ENCODE peak calls at places on chromosomes 5 and 9, in four cellular contexts. Y is right lobe of liver, F is sigmoid colon, O is left ventricle myocardium inferior. U is an unnamed sample. For H3K9me3, the result is how much of the 10 kb centered on the place peaks cover.

GRCh38 chr9:17005085-17005484 is 129.8 kb upstream of the CNTLN start:
- DNase-seq in Y (peak), O (peak), F (peak), U (no peak)

GRCh38 chr5:121171361-121171760 is 680.3 kb upstream of the FTMT start:
- DNase-seq in F (no peak), Y (no peak), O (no peak), U (no peak)

GRCh38 chr9:36584626-36585460 is 12.1 kb downstream of the MELK start:
- DNase-seq in Y (no peak), F (no peak), O (no peak), U (no peak)

GRCh38 chr9:8053501-8053900 is 253.9 kb upstream of the DMAC1 start:
- DNase-seq in Y (no peak), O (no peak), F (peak), U (no peak)

GRCh38 chr5:147234825-147235635 is at the start of gene STK32A:
- DNase-seq in O (peak), F (peak), Y (peak), U (no peak)

GRCh38 chr5:139774980-139775654 is 20.5 kb upstream of the PSD2 start:
- DNase-seq in F (peak), O (peak), Y (peak), U (peak)

GRCh38 chr9:33676746-33677505 is 118.4 kb upstream of the PRSS3 start:
- DNase-seq in Y (peak), F (peak), O (peak), U (peak)

GRCh38 chr5:172573986-172574844 is 66.8 kb upstream of the NEURL1B start:
- DNase-seq in F (no peak), O (peak), Y (no peak), U (no peak)

GRCh38 chr9:33117306-33117705 is 40.8 kb upstream of the SMU1 start:
- DNase-seq in O (no peak), F (no peak), Y (no peak), U (no peak)

GRCh38 chr9:15135167-15135792 is 171.7 kb downstream of the TTC39B start:
- DNase-seq in Y (no peak), F (peak), O (no peak), U (no peak)

GRCh38 chr5:55918097-55919035 is 67.2 kb downstream of the IL31RA start:
- DNase-seq in F (no peak), Y (no peak), O (no peak), U (no peak)

GRCh38 chr5:32506809-32507208 is 62.3 kb upstream of the ZFR start:
- DNase-seq in O (no peak), Y (no peak), F (peak), U (no peak)

GRCh38 chr9:107973451-107973850 is 483.9 kb upstream of the KLF4 start:
- DNase-seq in Y (no peak), O (no peak), F (no peak), U (no peak)

GRCh38 chr9:114366334-114367128 is 21.3 kb downstream of the AKNA start:
- DNase-seq in F (no peak), Y (no peak), O (no peak), U (no peak)

GRCh38 chr5:94027145-94027544 is 285.7 kb upstream of the POU5F2 start:
- DNase-seq in Y (no peak), O (no peak), F (no peak), U (no peak)

GRCh38 chr5:139828207-139828895 is 32.7 kb downstream of the PSD2 start:
- DNase-seq in O (no peak), F (peak), Y (no peak), U (no peak)

GRCh38 chr9:77589046-77589795 is 58.9 kb downstream of the GNA14 start:
- DNase-seq in F (no peak), Y (no peak), O (no peak), U (no peak)

GRCh38 chr5:82397741-82398320 is 119.7 kb upstream of the RPS23 start:
- DNase-seq in F (no peak), Y (no peak), O (no peak), U (no peak)

GRCh38 chr9:70490478-70490877 is 76.0 kb upstream of the KLF9 start:
- DNase-seq in F (no peak), O (no peak), Y (no peak), U (no peak)

GRCh38 chr5:98798371-98798770 is 24.9 kb downstream of the RGMB start:
- DNase-seq in Y (no peak), O (no peak), F (no peak), U (no peak)

GRCh38 chr5:123964916-123965315 is 452.9 kb downstream of the CSNK1G3 start:
- DNase-seq in O (no peak), Y (no peak), F (no peak), U (no peak)

GRCh38 chr9:136686794-136687711 is at the start of gene AGPAT2:
- DNase-seq in O (peak), Y (peak), F (peak), U (peak)

GRCh38 chr5:143108498-143109128 is 294.9 kb downstream of the NR3C1 start:
- DNase-seq in F (no peak), O (peak), Y (peak), U (no peak)

GRCh38 chr5:178160176-178160575 is 6.5 kb upstream of the NHP2 start:
- DNase-seq in F (no peak), O (no peak), Y (no peak), U (no peak)

GRCh38 chr5:180069589-180070247 is 1.8 kb downstream of the RNF130 start:
- DNase-seq in F (no peak), O (no peak), Y (no peak), U (no peak)

GRCh38 chr9:120256146-120256545 is 323.8 kb downstream of the CDK5RAP2 start:
- DNase-seq in F (no peak), Y (no peak), O (no peak), U (no peak)

GRCh38 chr9:35705372-35705771 is 15.6 kb upstream of the TPM2 start:
- DNase-seq in Y (no peak), O (no peak), F (peak), U (no peak)

GRCh38 chr5:59768204-59769040 is 125.1 kb downstream of the PDE4D start:
- DNase-seq in Y (peak), F (peak), O (peak), U (peak)

GRCh38 chr5:174996941-174997340 is 272.6 kb downstream of the MSX2 start:
- DNase-seq in F (no peak), Y (no peak), O (no peak), U (no peak)

GRCh38 chr5:126364206-126364902 is 58.9 kb upstream of the GRAMD2B start:
- DNase-seq in F (no peak), Y (no peak), O (no peak), U (no peak)

GRCh38 chr5:72244862-72245371 is 75.1 kb downstream of the MRPS27 start:
- DNase-seq in F (no peak), O (no peak), Y (no peak), U (no peak)

GRCh38 chr9:21801683-21802417 is 586 bp upstream of the MTAP start:
- DNase-seq in Y (peak), O (peak), F (peak), U (no peak)

GRCh38 chr9:20031836-20032235 is 243.0 kb upstream of the SLC24A2 start:
- DNase-seq in F (no peak), Y (no peak), O (no peak), U (no peak)

GRCh38 chr9:114958021-114958846 is 27.8 kb upstream of the TNFSF8 start:
- DNase-seq in Y (peak), F (peak), O (peak), U (no peak)

GRCh38 chr5:175809531-175810121 is 61.8 kb upstream of the CPLX2 start:
- DNase-seq in Y (no peak), F (no peak), O (no peak), U (no peak)

GRCh38 chr9:124780757-124781151 is 3.8 kb downstream of the OLFML2A start:
- DNase-seq in Y (no peak), F (peak), O (no peak), U (no peak)

GRCh38 chr5:165026971-165027370 is 1521.6 kb downstream of the MAT2B start:
- DNase-seq in O (no peak), F (no peak), Y (no peak), U (no peak)
- H3K9me3 ChIP-seq in O (under half), F (under half), Y (under half), U (under half)

GRCh38 chr5:173591300-173591622 is 25.2 kb downstream of the BOD1 start:
- DNase-seq in Y (no peak), F (no peak), O (no peak), U (no peak)

GRCh38 chr5:173590436-173591299 is 25.8 kb downstream of the BOD1 start:
- DNase-seq in O (peak), F (no peak), Y (no peak), U (no peak)

GRCh38 chr5:173595826-173596225 is 20.6 kb downstream of the BOD1 start:
- DNase-seq in F (no peak), Y (no peak), O (no peak), U (no peak)

GRCh38 chr5:173594061-173594460 is 22.4 kb downstream of the BOD1 start:
- DNase-seq in Y (no peak), F (no peak), O (no peak), U (no peak)

DNA sequence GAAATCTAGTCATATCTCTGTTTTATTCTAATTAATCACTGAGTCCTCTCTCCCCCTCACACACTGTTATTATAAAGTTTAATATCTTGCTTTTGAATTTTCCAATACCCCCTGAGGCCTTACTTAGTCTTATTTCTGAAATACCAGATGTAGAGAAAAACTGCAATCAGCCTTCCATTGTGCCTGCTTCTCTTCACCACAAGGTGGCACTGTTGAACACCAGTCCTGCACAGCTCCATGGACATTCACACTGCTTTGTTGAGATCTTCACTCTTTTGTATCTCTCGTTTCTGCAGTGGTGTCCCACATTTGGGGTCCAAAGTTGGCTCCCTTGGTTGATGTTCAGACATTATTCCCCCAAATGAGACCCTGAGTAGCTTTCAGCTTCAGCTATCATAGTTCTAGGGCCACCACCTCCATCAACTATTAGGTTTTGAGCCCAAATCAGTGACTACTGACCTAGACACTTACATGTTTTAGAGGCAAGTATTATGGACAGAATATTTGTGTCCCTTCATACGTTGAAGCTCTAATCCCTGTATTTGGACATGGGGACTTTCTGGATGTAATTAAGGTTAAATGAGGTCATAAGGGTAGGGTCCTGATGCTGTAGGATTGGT is 24.3 kb downstream of the BOD1 start:
- DNase-seq in Y (no peak), O (no peak), F (no peak), U (no peak)
- H3K9me3 ChIP-seq in Y (under half), O (under half), F (under half), U (under half)

GRCh38 chr5:141363952-141364660 is at the start of gene PCDHGA5:
- DNase-seq in F (no peak), O (no peak), Y (no peak), U (no peak)
- H3K9me3 ChIP-seq in F (half or more), O (half or more), Y (under half), U (under half)

GRCh38 chr5:5995819-5996218 is 382.5 kb downstream of the MED10 start:
- DNase-seq in Y (no peak), O (no peak), F (no peak), U (no peak)

GRCh38 chr5:6003040-6003825 is 375.1 kb downstream of the MED10 start:
- DNase-seq in Y (no peak), O (no peak), F (no peak), U (no peak)

DNA sequence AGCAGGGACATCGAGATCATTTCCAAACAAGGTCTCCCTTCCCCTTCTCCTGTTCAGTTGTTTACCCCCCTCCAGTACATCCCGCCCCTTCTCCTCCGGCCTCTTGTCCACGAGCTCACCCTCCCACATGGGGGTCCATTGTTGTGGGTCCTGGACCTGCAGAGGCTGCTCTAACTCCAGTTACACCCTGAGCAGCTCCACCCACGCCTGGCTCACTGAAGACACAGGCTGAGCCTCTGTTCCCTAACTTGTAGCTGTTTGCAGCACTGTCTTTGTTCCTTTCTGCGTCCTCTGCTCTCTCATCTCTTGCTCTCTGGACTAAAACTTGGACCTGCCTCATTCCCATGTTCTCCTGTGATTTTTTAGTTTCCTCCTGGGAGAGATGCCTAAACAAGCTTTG is 377.5 kb downstream of the MED10 start:
- DNase-seq in O (no peak), F (no peak), Y (no peak), U (no peak)
- H3K9me3 ChIP-seq in O (under half), F (under half), Y (under half), U (under half)

GRCh38 chr5:141413540-141414069 is 818 bp downstream of the PCDHGA10 start:
- DNase-seq in O (no peak), Y (no peak), F (peak), U (no peak)
- H3K9me3 ChIP-seq in O (half or more), Y (under half), F (half or more), U (under half)

DNA sequence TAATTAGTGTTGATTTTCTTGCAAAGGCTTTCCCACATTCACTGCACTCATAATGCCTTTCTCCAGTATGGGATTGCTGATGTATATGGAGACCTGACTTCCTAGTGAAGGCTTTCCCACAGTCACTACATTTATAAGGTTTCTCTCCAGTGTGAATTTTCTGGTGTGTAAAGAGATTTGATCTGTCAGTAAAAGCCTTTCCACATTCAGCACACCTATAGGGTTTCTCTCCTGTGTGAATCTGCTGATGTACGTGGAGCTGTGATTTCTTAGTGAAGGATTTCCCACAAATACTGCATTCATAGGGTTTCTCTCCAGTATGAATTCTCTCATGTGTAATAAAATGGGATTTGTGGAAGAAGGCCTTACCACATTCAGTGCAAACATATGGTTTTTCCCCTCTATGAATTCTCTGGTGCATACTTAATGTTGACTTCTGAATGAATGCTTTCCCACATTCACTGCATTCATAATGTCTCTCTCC is 31.1 kb downstream of the ZNF484 start:
- DNase-seq in O (no peak), Y (no peak), F (no peak), U (no peak)
- H3K9me3 ChIP-seq in O (half or more), Y (under half), F (under half), U (under half)

GRCh38 chr9:79028101-79028500 is 543.7 kb upstream of the TLE4 start:
- DNase-seq in F (no peak), Y (no peak), O (no peak), U (no peak)
- H3K9me3 ChIP-seq in F (under half), Y (under half), O (under half), U (under half)

GRCh38 chr5:128854931-128855330 is 110.4 kb upstream of the SLC27A6 start:
- DNase-seq in Y (no peak), O (no peak), F (no peak), U (no peak)

GRCh38 chr5:128844354-128844923 is 120.8 kb upstream of the SLC27A6 start:
- DNase-seq in Y (no peak), F (no peak), O (no peak), U (no peak)

DNA sequence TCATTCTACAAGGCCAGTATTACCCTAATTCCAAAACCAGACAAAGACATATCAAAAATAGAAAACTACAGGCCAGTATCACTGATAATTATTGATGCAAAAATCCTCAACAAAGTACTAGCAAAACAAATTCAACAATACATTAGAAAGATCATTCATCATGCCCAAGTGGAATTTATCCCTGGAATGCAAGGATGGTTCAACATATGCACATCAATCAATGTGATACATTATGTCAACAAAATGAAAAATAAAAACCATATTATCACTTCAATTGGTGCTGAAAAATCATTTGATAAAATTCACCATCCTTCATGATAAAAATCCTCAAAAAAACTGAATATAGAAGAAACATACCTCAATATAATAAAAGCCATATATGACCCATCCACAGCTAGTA is 115.2 kb upstream of the SLC27A6 start:
- DNase-seq in Y (no peak), F (no peak), O (no peak), U (no peak)
- H3K9me3 ChIP-seq in Y (under half), F (under half), O (half or more), U (under half)

U was measured in T-helper 17 cell.